ENCODE peak calls at places on chromosomes 13 and 19, in seven cellular contexts. Q is HCT116, D is K562, L is HepG2, X is SK-N-SH, J is H1, P is GM12878. V is an unnamed sample.

GRCh38 chr13:30869491-30869890 is 36.6 kb upstream of the MEDAG start:
- DNase-seq in Q (no peak), D (no peak), L (no peak), X (no peak), J (no peak), P (no peak), V (no peak)

GRCh38 chr13:79382545-79383275 is 23.3 kb downstream of the RBM26 start:
- DNase-seq in Q (no peak), D (no peak), L (no peak), X (no peak), J (no peak), P (no peak), V (no peak)

GRCh38 chr13:39144941-39145533 is 106.8 kb downstream of the NHLRC3 start:
- DNase-seq in Q (peak), D (peak), L (no peak), X (peak), J (peak), P (no peak), V (peak)

GRCh38 chr19:45110811-45111210 is 17.8 kb downstream of the PPP1R37 start:
- DNase-seq in Q (no peak), D (no peak), L (no peak), X (no peak), J (no peak), P (peak), V (no peak)

GRCh38 chr19:19388568-19389555 is 16.6 kb upstream of the GATAD2A start:
- DNase-seq in Q (no peak), D (peak), L (peak), X (no peak), J (no peak), P (no peak), V (no peak)

GRCh38 chr13:28474491-28475134 is 20.3 kb downstream of the FLT1 start:
- DNase-seq in Q (no peak), D (no peak), L (no peak), X (no peak), J (no peak), P (no peak), V (no peak)

GRCh38 chr13:43880451-43880850 is 747 bp downstream of the LACC1 start:
- DNase-seq in Q (no peak), D (no peak), L (no peak), X (no peak), J (no peak), P (no peak), V (no peak)

GRCh38 chr13:114067886-114068722 is 64.3 kb downstream of the RASA3 start:
- DNase-seq in Q (no peak), D (no peak), L (no peak), X (no peak), J (no peak), P (no peak), V (no peak)

GRCh38 chr19:934865-935422 is 9.1 kb downstream of the ARID3A start:
- DNase-seq in Q (no peak), D (no peak), L (peak), X (peak), J (no peak), P (no peak), V (peak)

GRCh38 chr19:45884682-45885555 is 1.0 kb downstream of the IRF2BP1 start:
- DNase-seq in Q (no peak), D (peak), L (no peak), X (peak), J (no peak), P (no peak), V (no peak)

GRCh38 chr13:112752211-112752610 is 62.4 kb downstream of the ATP11A start:
- DNase-seq in Q (no peak), D (no peak), L (no peak), X (no peak), J (no peak), P (no peak), V (no peak)

GRCh38 chr13:73228546-73228945 is 169.7 kb downstream of the KLF5 start:
- DNase-seq in Q (no peak), D (no peak), L (no peak), X (no peak), J (no peak), P (no peak), V (no peak)

GRCh38 chr19:55670280-55671053 is 4.6 kb upstream of the EPN1 start:
- DNase-seq in Q (no peak), D (no peak), L (no peak), X (no peak), J (no peak), P (no peak), V (no peak)

GRCh38 chr13:95713651-95714050 is 36.7 kb downstream of the DNAJC3 start:
- DNase-seq in Q (no peak), D (no peak), L (no peak), X (no peak), J (no peak), P (no peak), V (no peak)

GRCh38 chr13:105144936-105145335 is 1390.5 kb downstream of the EFNB2 start:
- DNase-seq in Q (no peak), D (no peak), L (no peak), X (no peak), J (no peak), P (no peak), V (no peak)

GRCh38 chr19:35383536-35383935 is 12.7 kb downstream of the GPR42 start:
- DNase-seq in Q (no peak), D (no peak), L (no peak), X (no peak), J (no peak), P (no peak), V (no peak)

GRCh38 chr19:17830567-17831418 is 9.5 kb upstream of the INSL3 start:
- DNase-seq in Q (peak), D (peak), L (no peak), X (peak), J (peak), P (no peak), V (peak)

GRCh38 chr19:36152061-36152885 is at the start of gene COX7A1:
- DNase-seq in Q (no peak), D (no peak), L (no peak), X (no peak), J (no peak), P (no peak), V (no peak)

GRCh38 chr13:39881887-39882286 is 226.4 kb downstream of the COG6 start:
- DNase-seq in Q (no peak), D (no peak), L (no peak), X (no peak), J (no peak), P (no peak), V (no peak)

GRCh38 chr19:46951236-46951986 is 68.2 kb upstream of the NPAS1 start:
- DNase-seq in Q (peak), D (no peak), L (peak), X (no peak), J (no peak), P (no peak), V (no peak)

GRCh38 chr13:50995870-50996269 is 86.3 kb downstream of the RNASEH2B start:
- DNase-seq in Q (no peak), D (no peak), L (no peak), X (no peak), J (no peak), P (no peak), V (no peak)

GRCh38 chr13:28741080-28741479 is 22.3 kb upstream of the SLC46A3 start:
- DNase-seq in Q (no peak), D (no peak), L (no peak), X (no peak), J (no peak), P (no peak), V (no peak)

GRCh38 chr13:97248243-97248642 is 26.1 kb downstream of the MBNL2 start:
- DNase-seq in Q (no peak), D (no peak), L (no peak), X (no peak), J (no peak), P (no peak), V (no peak)

GRCh38 chr13:35930665-35931631 is 200.2 kb downstream of the DCLK1 start:
- DNase-seq in Q (no peak), D (no peak), L (no peak), X (no peak), J (no peak), P (peak), V (no peak)

GRCh38 chr13:79989251-79989661 is 351.7 kb downstream of the SPRY2 start:
- DNase-seq in Q (no peak), D (no peak), L (no peak), X (no peak), J (no peak), P (no peak), V (peak)

GRCh38 chr13:45464141-45464686 is 525 bp upstream of the COG3 start:
- DNase-seq in Q (no peak), D (no peak), L (no peak), X (no peak), J (no peak), P (no peak), V (no peak)

GRCh38 chr13:28866932-28867331 is 46.8 kb downstream of the MTUS2 start:
- DNase-seq in Q (no peak), D (no peak), L (no peak), X (no peak), J (no peak), P (no peak), V (no peak)

GRCh38 chr19:19436137-19436691 is 30.7 kb downstream of the GATAD2A start:
- DNase-seq in Q (no peak), D (no peak), L (no peak), X (peak), J (no peak), P (no peak), V (no peak)

GRCh38 chr13:114161644-114162532 is 17.2 kb upstream of the CFAP97D2 start:
- DNase-seq in Q (no peak), D (no peak), L (peak), X (no peak), J (no peak), P (no peak), V (peak)

GRCh38 chr19:42108527-42109389 is 23.5 kb downstream of the POU2F2 start:
- DNase-seq in Q (peak), D (peak), L (peak), X (peak), J (peak), P (peak), V (no peak)

GRCh38 chr13:30510811-30511371 is 45.2 kb upstream of the HMGB1 start:
- DNase-seq in Q (no peak), D (no peak), L (no peak), X (no peak), J (no peak), P (no peak), V (no peak)

GRCh38 chr13:110546933-110547332 is 14.6 kb downstream of the RAB20 start:
- DNase-seq in Q (peak), D (no peak), L (peak), X (no peak), J (no peak), P (no peak), V (peak)

GRCh38 chr19:38424272-38424671 is 1.7 kb downstream of the RASGRP4 start:
- DNase-seq in Q (no peak), D (no peak), L (no peak), X (no peak), J (no peak), P (no peak), V (no peak)

GRCh38 chr19:38425222-38425809 is 703 bp downstream of the RASGRP4 start:
- DNase-seq in Q (no peak), D (no peak), L (no peak), X (no peak), J (peak), P (no peak), V (no peak)

GRCh38 chr19:38422405-38422804 is 3.6 kb downstream of the RASGRP4 start:
- DNase-seq in Q (no peak), D (no peak), L (no peak), X (no peak), J (no peak), P (no peak), V (no peak)

GRCh38 chr19:38429055-38429810 is 3.2 kb upstream of the RASGRP4 start:
- DNase-seq in Q (no peak), D (no peak), L (no peak), X (no peak), J (no peak), P (no peak), V (no peak)

DNA sequence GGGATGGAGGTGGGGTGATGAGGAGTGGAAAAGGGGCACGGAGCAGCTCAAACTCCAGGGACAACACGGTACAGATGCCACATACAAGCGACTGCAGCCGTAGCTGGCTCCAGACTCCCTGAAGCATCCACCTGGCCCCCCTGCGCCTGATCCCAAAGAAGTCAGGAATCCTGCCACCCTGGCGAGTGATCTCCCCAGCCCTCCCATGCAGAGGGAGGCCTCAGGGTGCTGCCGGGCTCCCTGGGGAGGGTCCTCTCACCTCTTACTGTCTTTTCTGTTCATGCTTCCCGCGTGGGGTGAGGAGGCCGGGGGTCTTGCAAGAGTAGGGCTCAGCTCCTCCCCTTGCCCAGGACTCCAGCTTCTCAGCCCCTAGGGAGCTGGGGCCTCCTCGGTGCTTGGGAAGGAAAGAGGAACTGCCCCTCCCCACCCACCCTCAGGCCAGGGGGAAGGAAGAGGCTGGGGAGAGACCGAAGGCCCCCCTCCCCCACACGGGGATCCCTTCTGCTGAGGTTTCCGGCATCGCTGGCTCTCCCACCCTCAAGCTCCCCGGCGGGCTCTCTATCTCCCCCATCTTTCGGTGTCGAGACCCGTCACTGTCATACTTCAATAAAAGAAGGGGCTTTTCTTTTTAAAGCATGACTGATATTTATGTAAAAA is at the start of gene RASGRP4:
- DNase-seq in Q (no peak), D (peak), L (no peak), X (no peak), J (peak), P (no peak), V (no peak)
- TF ChIP-seq JUND in Q (no peak), D (no peak), L (no peak), X (no peak), J (no peak), P (no peak), V (no peak)

DNA sequence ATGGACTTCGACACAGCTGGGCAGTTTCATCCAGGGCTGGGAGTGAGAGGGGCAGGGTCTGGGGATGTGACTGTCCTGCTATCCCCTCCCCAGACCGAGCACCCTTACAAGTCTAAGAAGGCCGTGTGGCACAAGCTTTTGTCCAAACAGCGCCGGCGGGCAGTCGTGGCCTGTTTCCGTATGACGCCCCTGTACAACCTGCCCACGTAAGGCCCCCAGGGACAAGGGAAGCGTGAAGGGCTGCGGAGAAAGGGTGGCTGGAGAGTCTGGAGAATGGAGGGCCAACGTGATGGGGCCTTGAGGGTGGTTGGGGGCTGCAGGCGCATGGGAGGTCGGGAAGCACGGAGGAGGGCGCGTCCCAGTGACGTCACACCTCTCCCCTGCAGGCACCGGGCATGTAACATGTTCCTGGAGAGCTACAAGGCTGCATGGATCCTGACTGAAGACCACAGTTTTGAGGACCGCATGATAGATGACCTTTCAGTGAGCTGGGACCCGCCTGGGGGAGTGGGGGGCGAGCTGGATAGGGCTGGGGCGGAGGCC is 89.5 kb downstream of the MAP4K1 start:
- DNase-seq in Q (no peak), D (no peak), L (no peak), X (no peak), J (no peak), P (no peak), V (no peak)
- TF ChIP-seq JUND in Q (no peak), D (no peak), L (no peak), X (no peak), J (no peak), P (no peak), V (no peak)

DNA sequence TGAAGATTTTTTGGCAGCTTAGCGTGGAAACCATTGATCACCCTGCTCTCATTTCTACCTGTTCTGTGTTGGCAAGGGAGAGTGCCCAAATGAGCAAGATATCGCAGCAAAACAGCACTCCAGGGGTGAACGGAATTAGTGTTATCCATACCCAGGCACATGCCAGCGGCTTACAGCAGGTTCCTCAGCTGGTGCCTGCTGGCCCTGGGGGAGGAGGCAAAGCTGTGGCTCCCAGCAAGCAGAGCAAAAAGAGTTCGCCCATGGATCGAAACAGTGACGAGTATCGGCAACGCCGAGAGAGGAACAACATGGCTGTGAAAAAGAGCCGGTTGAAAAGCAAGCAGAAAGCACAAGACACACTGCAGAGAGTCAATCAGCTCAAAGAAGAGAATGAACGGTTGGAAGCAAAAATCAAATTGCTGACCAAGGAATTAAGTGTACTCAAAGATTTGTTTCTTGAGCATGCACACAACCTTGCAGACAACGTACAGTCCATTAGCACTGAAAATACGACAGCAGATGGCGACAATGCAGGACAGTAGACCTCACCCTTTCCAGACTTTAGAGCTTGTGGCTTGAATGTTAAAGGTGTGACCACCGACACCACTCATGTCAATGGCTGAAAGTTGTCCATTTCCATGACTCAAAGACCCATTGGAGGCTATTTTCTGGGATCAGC is 5.8 kb downstream of the CEBPG start:
- DNase-seq in Q (no peak), D (no peak), L (no peak), X (no peak), J (no peak), P (no peak), V (no peak)
- TF ChIP-seq JUND in Q (no peak), D (no peak), L (no peak), X (no peak), J (no peak), P (no peak), V (no peak)

GRCh38 chr13:26941345-26942174 is 181.0 kb upstream of the GPR12 start:
- DNase-seq in Q (no peak), D (no peak), L (no peak), X (no peak), J (no peak), P (no peak), V (no peak)
- TF ChIP-seq JUND in Q (no peak), D (no peak), L (no peak), X (no peak), J (no peak), P (no peak), V (no peak)

GRCh38 chr13:77345150-77345780 is 18.4 kb upstream of the MYCBP2 start:
- DNase-seq in Q (no peak), D (no peak), L (no peak), X (no peak), J (no peak), P (no peak), V (no peak)
- TF ChIP-seq JUND in Q (no peak), D (no peak), L (no peak), X (no peak), J (no peak), P (no peak), V (no peak)

GRCh38 chr13:24145231-24145630 is 15.3 kb upstream of the SPATA13 start:
- DNase-seq in Q (no peak), D (no peak), L (no peak), X (no peak), J (no peak), P (no peak), V (no peak)
- TF ChIP-seq JUND in Q (no peak), D (no peak), L (no peak), X (no peak), J (no peak), P (no peak), V (no peak)

DNA sequence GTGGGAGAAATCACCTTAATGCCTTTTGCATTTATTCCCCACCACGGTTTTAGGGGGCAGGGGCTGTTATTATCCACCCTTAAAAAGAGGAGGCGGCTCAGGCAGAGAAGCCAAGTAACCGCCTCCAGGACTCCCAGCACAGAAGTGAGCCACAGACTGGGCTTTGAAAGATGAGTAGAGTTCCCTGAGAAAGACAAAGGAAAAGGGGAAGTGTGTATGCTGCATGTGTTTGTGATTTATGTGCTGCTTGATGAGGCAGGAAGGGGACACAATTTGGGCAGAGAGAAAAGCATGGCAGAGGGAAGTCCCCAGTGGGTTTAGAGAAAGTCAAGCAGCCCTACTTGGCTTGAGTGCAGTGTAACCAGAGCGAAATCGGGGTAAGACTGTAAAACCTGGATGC is 85.0 kb downstream of the DOCK9 start:
- DNase-seq in Q (no peak), D (no peak), L (no peak), X (no peak), J (no peak), P (no peak), V (no peak)
- TF ChIP-seq JUND in Q (no peak), D (no peak), L (no peak), X (no peak), J (no peak), P (no peak), V (no peak)

GRCh38 chr19:11322269-11323024 is 17.0 kb downstream of the RAB3D start:
- DNase-seq in Q (no peak), D (no peak), L (no peak), X (no peak), J (no peak), P (no peak), V (peak)
- TF ChIP-seq JUND in Q (no peak), D (no peak), L (no peak), X (no peak), J (no peak), P (no peak), V (no peak)

GRCh38 chr19:4524808-4525562 is 6.7 kb upstream of the PLIN4 start:
- DNase-seq in Q (peak), D (peak), L (no peak), X (peak), J (peak), P (no peak), V (peak)
- TF ChIP-seq JUND in Q (no peak), D (no peak), L (no peak), X (no peak), J (no peak), P (no peak), V (no peak)

DNA sequence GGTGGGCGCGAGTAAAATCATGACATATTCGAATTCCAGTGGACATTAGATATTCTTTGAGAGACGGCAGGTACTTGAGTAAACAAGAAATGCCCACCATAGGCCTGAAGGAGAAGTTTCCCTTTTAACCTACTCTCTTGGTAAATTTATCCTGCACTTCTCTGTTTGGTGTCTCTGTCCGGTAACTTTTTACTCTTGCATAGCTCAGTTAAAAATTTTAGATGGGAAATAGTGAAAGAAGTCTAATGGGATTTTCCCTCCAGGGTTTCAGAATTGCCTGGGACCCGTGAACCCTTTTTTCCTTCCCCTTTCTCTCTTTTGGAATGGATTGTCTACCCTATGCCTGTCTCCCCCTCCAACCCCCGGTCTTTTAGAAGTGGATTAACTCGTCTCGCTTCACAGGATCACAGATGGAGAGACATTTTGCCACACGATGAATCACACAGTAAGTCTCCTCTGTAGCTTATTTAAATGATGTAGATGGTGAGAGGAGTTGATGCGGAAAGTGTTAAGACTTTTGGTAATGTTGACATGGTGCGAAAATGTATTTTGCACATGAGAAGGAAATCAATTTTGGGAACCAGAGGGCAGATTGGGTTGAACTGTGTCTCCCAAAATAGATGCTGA is 511 bp upstream of the MIPEP start:
- DNase-seq in Q (no peak), D (no peak), L (no peak), X (peak), J (no peak), P (no peak), V (no peak)
- TF ChIP-seq JUND in Q (no peak), D (no peak), L (no peak), X (no peak), J (no peak), P (no peak), V (no peak)

V was measured in T47D.